ENCODE peak calls at places on chromosomes 7 and 10, in four cellular contexts. P is endothelial cell of umbilical vein, K is body of pancreas, F is cardiac muscle cell. H is an unnamed sample.
A peak's percentile ranks its signal among the peaks of the same experiment; 100 is the strongest.

GRCh38 chr7:140475747-140476333 is 3.5 kb downstream of the MKRN1 start:
- DNase-seq in P (peak; percentile 60), K (peak; percentile 54), F (peak; percentile 53), H (peak; percentile 55)

GRCh38 chr7:138089080-138089901 is 13.0 kb downstream of the AKR1D1 start:
- DNase-seq in P (no peak), K (no peak), F (peak; percentile 69), H (no peak)

GRCh38 chr10:31757831-31758230 is 170.8 kb downstream of the ARHGAP12 start:
- DNase-seq in P (no peak), K (no peak), F (no peak), H (no peak)

GRCh38 chr7:23956769-23957556 is 246.9 kb downstream of the STK31 start:
- DNase-seq in P (no peak), K (no peak), F (peak; percentile 14), H (no peak)

GRCh38 chr10:60955957-60956425 is 12.0 kb upstream of the RHOBTB1 start:
- DNase-seq in P (peak; percentile 61), K (no peak), F (peak; percentile 49), H (no peak)

GRCh38 chr7:38756521-38756920 is 125.3 kb upstream of the AMPH start:
- DNase-seq in P (peak; percentile 12), K (no peak), F (peak; percentile 63), H (no peak)

GRCh38 chr7:113199841-113200240 is 81.5 kb upstream of the SMIM30 start:
- DNase-seq in P (no peak), K (no peak), F (peak; percentile 55), H (no peak)

GRCh38 chr7:10708447-10708846 is 265.2 kb upstream of the PHF14 start:
- DNase-seq in P (no peak), K (peak; percentile 32), F (no peak), H (peak; percentile 68)

GRCh38 chr7:148543302-148543701 is 47.3 kb upstream of the C7orf33 start:
- DNase-seq in P (no peak), K (no peak), F (no peak), H (no peak)

GRCh38 chr10:73910764-73911552 is at the start of gene PLAU:
- DNase-seq in P (peak; percentile 29), K (peak; percentile 26), F (peak; percentile 43), H (peak; percentile 46)

GRCh38 chr10:47173929-47174442 is 126.0 kb upstream of the GDF10 start:
- DNase-seq in P (no peak), K (no peak), F (no peak), H (no peak)

GRCh38 chr7:36670585-36671431 is 53.5 kb downstream of the AOAH start:
- DNase-seq in P (peak; percentile 69), K (peak; percentile 73), F (peak; percentile 77), H (peak; percentile 69)

GRCh38 chr7:27210441-27211083 is 10.7 kb upstream of the HOXA13 start:
- DNase-seq in P (no peak), K (peak; percentile 38), F (peak; percentile 52), H (peak; percentile 69)

GRCh38 chr10:119198438-119198837 is 8.9 kb upstream of the GRK5 start:
- DNase-seq in P (no peak), K (no peak), F (peak; percentile 40), H (no peak)

GRCh38 chr10:95451150-95451549 is 110.0 kb downstream of the SORBS1 start:
- DNase-seq in P (no peak), K (no peak), F (no peak), H (no peak)

GRCh38 chr7:151894131-151895007 is 17.5 kb upstream of the PRKAG2 start:
- DNase-seq in P (no peak), K (no peak), F (no peak), H (no peak)

GRCh38 chr10:74500806-74501205 is 325.6 kb upstream of the KAT6B start:
- DNase-seq in P (peak; percentile 75), K (no peak), F (peak; percentile 21), H (no peak)

GRCh38 chr10:126928252-126928651 is 23.0 kb downstream of the DOCK1 start:
- DNase-seq in P (no peak), K (no peak), F (no peak), H (no peak)

GRCh38 chr7:6392712-6393666 is 54.8 kb downstream of the DAGLB start:
- DNase-seq in P (peak; percentile 77), K (peak; percentile 65), F (peak; percentile 85), H (no peak)

GRCh38 chr10:103845983-103846382 is 9.4 kb downstream of the SH3PXD2A start:
- DNase-seq in P (peak; percentile 34), K (no peak), F (no peak), H (no peak)

GRCh38 chr10:77715081-77715480 is 77.5 kb upstream of the KCNMA1 start:
- DNase-seq in P (no peak), K (no peak), F (no peak), H (peak; percentile 33)

GRCh38 chr7:99459087-99459486 is 6.9 kb downstream of the ATP5MF start:
- DNase-seq in P (peak; percentile 17), K (no peak), F (peak; percentile 19), H (peak; percentile 49)

GRCh38 chr7:123923599-123923998 is 1.4 kb upstream of the SPAM1 start:
- DNase-seq in P (no peak), K (no peak), F (no peak), H (no peak)

GRCh38 chr7:122137291-122138077 is 6.6 kb downstream of the AASS start:
- DNase-seq in P (peak; percentile 77), K (no peak), F (peak; percentile 44), H (no peak)

GRCh38 chr10:70917635-70918034 is 29.3 kb upstream of the PCBD1 start:
- DNase-seq in P (no peak), K (no peak), F (no peak), H (no peak)

GRCh38 chr7:137160236-137160635 is 183.3 kb downstream of the PTN start:
- DNase-seq in P (no peak), K (no peak), F (no peak), H (no peak)

GRCh38 chr7:8923164-8923806 is 489.9 kb downstream of the NXPH1 start:
- DNase-seq in P (no peak), K (no peak), F (no peak), H (no peak)

GRCh38 chr10:98560585-98560984 is 113.8 kb upstream of the HPS1 start:
- DNase-seq in P (no peak), K (no peak), F (no peak), H (no peak)

GRCh38 chr7:35185908-35186731 is 67.8 kb downstream of the TBX20 start:
- DNase-seq in P (peak; percentile 24), K (peak; percentile 22), F (peak; percentile 79), H (peak; percentile 74)

GRCh38 chr10:90872648-90873020 is 860 bp downstream of the RPP30 start:
- DNase-seq in P (no peak), K (no peak), F (no peak), H (no peak)

GRCh38 chr10:57993302-57993701 is 274.4 kb downstream of the IPMK start:
- DNase-seq in P (no peak), K (no peak), F (no peak), H (no peak)

GRCh38 chr10:92291921-92292860 is 1.2 kb downstream of the MARCHF5 start:
- DNase-seq in P (peak; percentile 71), K (peak; percentile 49), F (peak; percentile 69), H (peak; percentile 36)

GRCh38 chr10:14603539-14604102 is 171.1 kb downstream of the FAM107B start:
- DNase-seq in P (no peak), K (peak; percentile 35), F (no peak), H (peak; percentile 24)

GRCh38 chr7:30681262-30682130 is 760 bp downstream of the CRHR2 start:
- DNase-seq in P (no peak), K (no peak), F (no peak), H (no peak)

GRCh38 chr7:16061630-16062029 is 359.7 kb downstream of the CRPPA start:
- DNase-seq in P (no peak), K (no peak), F (no peak), H (no peak)

GRCh38 chr7:92228742-92229141 is 17.0 kb downstream of the KRIT1 start:
- DNase-seq in P (no peak), K (no peak), F (no peak), H (no peak)

GRCh38 chr7:92228100-92228499 is 17.6 kb downstream of the KRIT1 start:
- DNase-seq in P (no peak), K (no peak), F (no peak), H (no peak)

GRCh38 chr7:92226981-92227380 is 18.7 kb downstream of the KRIT1 start:
- DNase-seq in P (no peak), K (no peak), F (no peak), H (no peak)

DNA sequence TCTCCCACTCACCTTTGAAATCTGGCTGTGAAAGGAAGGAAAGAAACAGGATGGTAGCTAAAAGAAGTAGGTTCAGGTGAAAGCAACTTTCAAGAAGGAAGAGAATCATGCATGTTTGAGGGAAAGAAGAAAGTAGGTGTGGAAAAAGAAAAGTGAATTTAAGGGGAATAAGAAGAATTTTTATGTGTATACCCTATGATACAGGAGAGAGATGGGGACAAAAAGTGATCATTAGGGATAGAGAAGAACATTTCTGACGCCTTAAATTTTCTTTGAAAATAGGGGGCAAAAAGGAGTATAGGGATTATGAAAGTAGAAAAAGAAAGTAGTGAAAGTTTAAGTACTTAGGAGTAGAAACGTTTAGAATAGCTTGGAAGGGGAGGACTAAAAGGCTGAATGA is 15.2 kb downstream of the KRIT1 start:
- DNase-seq in P (no peak), K (no peak), F (no peak), H (no peak)
- H3K36me3 ChIP-seq in P (peaks cover 4% of the 10 kb centered on the region), K (peaks cover 8% of the 10 kb centered on the region), F (peaks cover 47% of the 10 kb centered on the region), H (peaks cover 49% of the 10 kb centered on the region)

GRCh38 chr7:2651336-2651735 is 19.6 kb downstream of the TTYH3 start:
- DNase-seq in P (no peak), K (no peak), F (peak; percentile 36), H (peak; percentile 57)
- TF ChIP-seq CTCF in P (no peak), K (no peak), F (peak; percentile 13), H (no peak)

DNA sequence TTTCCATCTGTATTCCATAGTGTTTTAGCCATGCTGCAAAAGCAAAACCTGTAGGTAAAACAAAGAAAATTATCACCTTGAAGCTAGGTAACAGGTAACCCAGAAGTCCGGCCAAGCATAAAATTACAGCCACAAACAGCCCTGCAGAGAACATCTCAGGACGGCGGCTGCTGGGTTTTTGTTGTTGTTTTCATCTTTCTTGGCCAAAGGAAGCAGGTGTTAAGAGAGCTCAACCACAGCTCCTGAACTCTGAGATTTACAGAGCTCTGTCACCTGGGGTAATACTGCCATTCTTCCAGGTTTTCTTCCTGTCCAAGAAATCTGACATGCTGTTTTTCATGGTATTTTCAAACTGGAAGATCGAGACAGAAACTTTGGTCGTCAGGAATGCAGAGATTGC is 847 bp upstream of the SCIN start:
- DNase-seq in P (no peak), K (no peak), F (no peak), H (no peak)
- H3K4me3 ChIP-seq in P (no peak overlapping the region), K (no peak overlapping the region), F (peak overlapping the region; percentile 34), H (no peak overlapping the region)

GRCh38 chr7:50619684-50620083 is 54.5 kb upstream of the DDC start:
- DNase-seq in P (no peak), K (no peak), F (no peak), H (no peak)

GRCh38 chr7:50621206-50621605 is 56.0 kb upstream of the DDC start:
- DNase-seq in P (no peak), K (no peak), F (no peak), H (no peak)

GRCh38 chr7:50618281-50618680 is 53.1 kb upstream of the DDC start:
- DNase-seq in P (no peak), K (no peak), F (no peak), H (no peak)

GRCh38 chr7:50621932-50622587 is 56.9 kb upstream of the DDC start:
- DNase-seq in P (no peak), K (no peak), F (peak; percentile 40), H (no peak)

DNA sequence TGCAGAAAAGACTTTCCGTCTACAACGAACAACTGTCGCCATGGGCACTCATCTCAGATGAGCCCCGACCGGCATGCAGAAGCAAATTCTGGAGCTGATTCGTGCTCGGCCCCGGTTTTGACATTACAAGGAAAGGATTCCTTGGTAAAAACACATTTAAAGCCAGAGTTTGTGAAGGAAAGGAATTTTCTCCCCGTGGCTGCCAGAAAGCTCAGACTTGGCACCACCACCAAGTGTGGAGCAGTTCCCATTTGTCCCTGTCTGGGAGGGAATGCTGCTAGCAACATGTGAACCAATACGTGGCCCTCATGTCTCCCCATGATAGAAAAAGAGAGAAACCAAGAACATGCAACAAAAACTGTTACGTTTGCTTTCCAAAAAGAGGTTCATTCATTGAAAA is 55.2 kb upstream of the DDC start:
- DNase-seq in P (no peak), K (no peak), F (peak; percentile 15), H (no peak)
- H3K36me3 ChIP-seq in P (peaks cover 21% of the 10 kb centered on the region), K (peaks cover 3% of the 10 kb centered on the region), F (no peaks in the 10 kb centered on the region), H (no peaks in the 10 kb centered on the region)

H was measured in BE2C.